ENCODE peak calls at places on chromosomes 3 and 15, in seven cellular contexts. Q is sigmoid colon, N is HL-60, M is fibroblast of lung, U is mammary epithelial cell, C is substantia nigra, O is GM23338. G is an unnamed sample.

GRCh38 chr3:126540342-126540849 is 16.4 kb downstream of the CHST13 start:
- DNase-seq in Q (peak), N (peak), M (peak), U (peak), C (no peak), O (no peak), G (no peak)

GRCh38 chr3:127286571-127287140 is 1.2 kb downstream of the PRR20G start:
- DNase-seq in Q (no peak), N (no peak), M (peak), U (peak), C (no peak), O (no peak), G (no peak)

GRCh38 chr15:72844067-72844466 is 60.5 kb upstream of the ADPGK start:
- DNase-seq in Q (no peak), N (no peak), M (no peak), U (no peak), C (no peak), O (no peak), G (no peak)

GRCh38 chr15:70430029-70430428 is 332.3 kb upstream of the TLE3 start:
- DNase-seq in Q (no peak), N (peak), M (peak), U (peak), C (no peak), O (no peak), G (no peak)

GRCh38 chr15:92908369-92909057 is 8.4 kb downstream of the CHD2 start:
- DNase-seq in Q (no peak), N (no peak), M (no peak), U (no peak), C (no peak), O (no peak), G (no peak)

GRCh38 chr3:32596926-32597369 is 26.3 kb upstream of the DYNC1LI1 start:
- DNase-seq in Q (no peak), N (no peak), M (peak), U (no peak), C (no peak), O (no peak), G (no peak)

GRCh38 chr3:52723935-52724334 is 18.0 kb downstream of the SPCS1 start:
- DNase-seq in Q (no peak), N (no peak), M (no peak), U (no peak), C (no peak), O (no peak), G (peak)

GRCh38 chr15:64599226-64599625 is 138.8 kb downstream of the ZNF609 start:
- DNase-seq in Q (no peak), N (no peak), M (peak), U (peak), C (no peak), O (no peak), G (no peak)

GRCh38 chr15:28017423-28017924 is 81.6 kb downstream of the OCA2 start:
- DNase-seq in Q (no peak), N (no peak), M (no peak), U (no peak), C (no peak), O (peak), G (peak)

GRCh38 chr3:99848433-99848832 is 30.8 kb downstream of the CMSS1 start:
- DNase-seq in Q (no peak), N (no peak), M (no peak), U (no peak), C (no peak), O (no peak), G (no peak)

GRCh38 chr3:99846472-99846871 is 28.8 kb downstream of the CMSS1 start:
- DNase-seq in Q (peak), N (no peak), M (peak), U (peak), C (no peak), O (peak), G (peak)

GRCh38 chr3:99845335-99845734 is 27.7 kb downstream of the CMSS1 start:
- DNase-seq in Q (no peak), N (peak), M (no peak), U (no peak), C (no peak), O (no peak), G (no peak)

GRCh38 chr3:99843590-99844260 is 26.1 kb downstream of the CMSS1 start:
- DNase-seq in Q (no peak), N (no peak), M (peak), U (no peak), C (no peak), O (no peak), G (no peak)

DNA sequence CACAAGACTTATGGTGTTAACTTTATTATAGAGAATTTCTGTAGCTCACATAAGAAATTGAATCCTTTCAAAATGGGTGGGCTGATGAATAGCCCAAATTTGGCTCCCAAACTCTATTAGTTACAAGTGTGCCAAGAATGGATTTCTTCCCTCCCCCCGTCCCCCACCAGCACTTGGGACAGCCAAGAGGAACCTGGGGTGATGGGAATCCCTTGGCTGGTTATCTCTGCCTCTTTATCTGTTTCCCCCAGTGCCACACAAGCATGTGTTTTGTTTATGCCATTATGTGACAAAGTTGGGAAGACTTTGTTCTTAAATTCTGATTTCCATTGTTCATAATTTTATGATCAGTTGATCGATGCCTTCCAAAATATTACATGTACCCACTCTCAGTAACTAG is 28.3 kb downstream of the CMSS1 start:
- DNase-seq in Q (no peak), N (no peak), M (no peak), U (no peak), C (no peak), O (no peak), G (peak)
- H3K27ac ChIP-seq in Q (peak), N (no peak), M (peak), U (no peak), C (no peak), O (no peak), G (no peak)

GRCh38 chr3:132417695-132418520 is 606 bp downstream of the DNAJC13 start:
- DNase-seq in Q (peak), N (peak), M (peak), U (peak), C (peak), O (peak), G (peak)

GRCh38 chr3:132421832-132422231 is 4.5 kb downstream of the DNAJC13 start:
- DNase-seq in Q (no peak), N (no peak), M (peak), U (no peak), C (no peak), O (no peak), G (no peak)

GRCh38 chr3:132416807-132417694 is at the start of gene DNAJC13:
- DNase-seq in Q (peak), N (peak), M (peak), U (peak), C (peak), O (peak), G (peak)

GRCh38 chr3:132422531-132422930 is 5.2 kb downstream of the DNAJC13 start:
- DNase-seq in Q (no peak), N (no peak), M (no peak), U (no peak), C (no peak), O (no peak), G (no peak)

DNA sequence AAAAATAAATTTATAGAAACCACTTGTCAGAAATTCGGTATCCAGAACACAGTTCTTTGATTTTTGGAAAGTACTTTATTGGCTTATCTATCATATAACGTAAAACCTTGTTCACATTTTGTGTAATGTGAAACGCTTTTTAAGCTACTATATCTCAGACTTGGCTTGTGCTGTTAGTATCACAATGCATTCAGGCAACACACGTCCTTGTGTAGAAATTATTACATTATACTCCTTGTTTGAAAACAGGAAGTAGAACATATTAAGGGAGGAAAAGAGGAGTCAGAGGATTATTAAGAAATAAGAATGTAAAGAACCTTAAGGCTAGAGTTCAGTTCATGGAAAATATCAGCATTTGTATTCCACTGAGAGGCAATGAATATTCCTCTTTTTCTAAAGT is 1.6 kb downstream of the DNAJC13 start:
- DNase-seq in Q (no peak), N (peak), M (no peak), U (no peak), C (no peak), O (no peak), G (no peak)
- H3K27ac ChIP-seq in Q (peak), N (peak), M (peak), U (peak), C (no peak), O (no peak), G (no peak)

DNA sequence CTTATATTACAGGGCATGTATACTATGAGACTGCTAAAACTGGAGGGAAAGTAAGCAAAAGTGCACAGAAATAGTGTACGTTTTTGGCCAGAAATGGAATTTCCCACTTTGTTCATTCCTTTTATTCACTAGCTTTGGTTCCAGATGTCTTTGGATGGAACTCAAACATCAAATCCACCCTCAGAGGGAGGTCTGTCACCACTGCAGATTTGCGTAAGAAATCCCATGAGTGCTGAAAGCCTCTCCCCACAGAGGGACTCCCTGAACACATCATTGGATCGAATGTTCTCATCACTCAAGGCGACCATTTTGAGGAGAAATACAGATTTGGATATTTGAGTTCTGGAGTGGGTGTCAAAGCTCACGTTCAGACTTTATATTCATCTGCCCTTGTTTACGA is 71.6 kb downstream of the FEM1B start:
- DNase-seq in Q (no peak), N (no peak), M (no peak), U (no peak), C (no peak), O (no peak), G (no peak)
- H3K27ac ChIP-seq in Q (no peak), N (no peak), M (no peak), U (no peak), C (no peak), O (no peak), G (no peak)

DNA sequence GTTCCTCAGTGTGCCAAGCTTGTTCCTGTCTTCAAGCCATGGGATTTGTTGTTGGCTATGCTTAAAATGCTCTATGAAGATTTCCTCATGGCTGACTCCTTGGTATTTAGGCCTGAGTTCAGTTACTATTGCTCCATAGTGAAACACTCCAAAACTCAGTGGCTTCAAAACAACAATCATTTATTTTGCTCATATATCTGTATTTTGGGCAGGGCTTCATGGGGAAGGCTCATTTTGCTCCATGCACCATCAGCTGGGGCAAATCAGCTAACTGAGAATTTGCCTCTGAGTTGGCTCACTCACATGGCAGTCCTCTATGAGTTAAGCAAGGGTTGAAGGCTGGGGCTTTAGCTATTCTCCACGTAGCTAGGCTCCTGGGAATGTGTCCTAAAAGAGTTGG is 47.3 kb downstream of the FOXL2 start:
- DNase-seq in Q (no peak), N (no peak), M (no peak), U (no peak), C (no peak), O (no peak), G (no peak)
- H3K27ac ChIP-seq in Q (no peak), N (peak), M (no peak), U (no peak), C (no peak), O (no peak), G (no peak)

GRCh38 chr15:76149291-76149910 is 89.6 kb downstream of the TMEM266 start:
- DNase-seq in Q (peak), N (no peak), M (no peak), U (no peak), C (no peak), O (no peak), G (no peak)
- H3K27ac ChIP-seq in Q (no peak), N (no peak), M (peak), U (no peak), C (no peak), O (no peak), G (no peak)

DNA sequence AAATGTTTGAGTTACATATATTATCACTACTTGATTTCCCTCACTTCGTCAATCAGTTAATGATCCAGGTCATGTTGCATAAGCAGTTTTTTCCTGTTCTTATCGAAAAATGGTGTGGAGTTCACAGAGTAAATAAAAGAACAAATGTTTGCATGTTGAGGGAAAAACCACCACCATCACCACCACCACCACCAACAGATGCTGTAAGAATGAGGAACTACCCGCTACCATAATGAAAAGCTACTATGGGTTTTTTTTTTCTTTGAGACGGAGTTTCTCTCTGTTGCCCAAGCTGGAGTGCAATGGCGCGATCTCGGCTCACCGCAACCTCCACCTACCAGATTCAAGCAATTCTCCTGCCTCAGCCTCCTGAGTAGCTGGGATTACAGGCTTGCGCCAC is 27.6 kb downstream of the RUBCN start:
- DNase-seq in Q (no peak), N (peak), M (no peak), U (no peak), C (no peak), O (no peak), G (no peak)
- H3K27ac ChIP-seq in Q (no peak), N (peak), M (no peak), U (no peak), C (no peak), O (no peak), G (no peak)

GRCh38 chr3:25587975-25588374 is 76.7 kb downstream of the TOP2B start:
- DNase-seq in Q (no peak), N (no peak), M (no peak), U (no peak), C (no peak), O (no peak), G (no peak)

GRCh38 chr3:25587526-25587925 is 77.2 kb downstream of the TOP2B start:
- DNase-seq in Q (no peak), N (no peak), M (no peak), U (no peak), C (no peak), O (no peak), G (no peak)

GRCh38 chr3:25588441-25589103 is 76.1 kb downstream of the TOP2B start:
- DNase-seq in Q (no peak), N (no peak), M (peak), U (no peak), C (no peak), O (no peak), G (no peak)

GRCh38 chr3:25589104-25589782 is 75.5 kb downstream of the TOP2B start:
- DNase-seq in Q (no peak), N (no peak), M (peak), U (no peak), C (no peak), O (no peak), G (no peak)

GRCh38 chr3:25589783-25590258 is 74.9 kb downstream of the TOP2B start:
- DNase-seq in Q (no peak), N (no peak), M (no peak), U (no peak), C (no peak), O (no peak), G (no peak)
- H3K27ac ChIP-seq in Q (no peak), N (no peak), M (no peak), U (no peak), C (no peak), O (no peak), G (no peak)

DNA sequence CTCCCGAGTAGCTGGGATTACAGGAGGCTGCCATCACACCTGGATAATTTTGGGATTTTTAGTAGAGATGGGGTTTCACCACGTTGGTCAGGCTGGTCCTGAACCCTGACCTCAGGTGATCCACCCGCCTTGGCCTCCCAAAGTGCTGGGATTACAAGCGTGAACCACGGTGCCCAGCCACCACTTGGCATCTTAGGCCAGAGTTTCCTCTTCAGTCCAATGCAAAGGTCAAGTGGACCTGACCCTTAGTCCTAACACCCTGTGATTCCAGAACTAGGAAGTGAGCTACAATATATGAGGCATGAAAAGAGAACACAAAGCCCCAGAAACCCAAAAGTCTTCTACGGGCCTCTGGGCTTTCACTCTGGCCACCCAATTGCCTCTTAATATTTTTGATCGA is 5.3 kb downstream of the MYLK start:
- DNase-seq in Q (no peak), N (no peak), M (no peak), U (no peak), C (no peak), O (no peak), G (no peak)
- H3K27ac ChIP-seq in Q (no peak), N (no peak), M (no peak), U (no peak), C (no peak), O (no peak), G (no peak)

DNA sequence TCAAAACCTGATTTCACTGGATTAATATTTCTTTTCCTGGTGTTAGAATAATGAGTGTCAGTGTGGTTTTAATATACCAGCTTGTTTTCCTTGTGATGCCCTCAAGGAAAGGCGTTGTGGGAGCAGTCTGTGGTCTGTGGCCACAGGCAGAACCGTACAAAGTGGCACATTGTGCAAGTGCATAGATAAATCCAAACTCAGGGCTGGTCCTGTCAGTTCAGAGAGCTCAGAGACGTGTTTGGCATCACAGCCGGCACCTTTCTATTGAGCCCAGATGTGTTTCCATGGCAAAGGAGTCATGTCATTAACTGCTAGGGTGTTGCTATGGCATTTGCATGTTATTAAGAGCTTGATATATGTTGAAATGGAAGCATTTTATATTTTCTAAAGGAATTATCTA is 289.9 kb upstream of the RASGRP1 start:
- DNase-seq in Q (no peak), N (no peak), M (no peak), U (peak), C (no peak), O (no peak), G (no peak)
- H3K27ac ChIP-seq in Q (no peak), N (no peak), M (no peak), U (no peak), C (no peak), O (no peak), G (no peak)